ENCODE peak calls at places on chromosome 6, in five cellular contexts. F, X, V, J and G are unnamed samples.
A peak's percentile ranks its signal among the peaks of the same experiment; 100 is the strongest.

GRCh38 chr6:12208190-12208589 is 82.0 kb upstream of the EDN1 start:
- DNase-seq in X (no peak), F (no peak), V (no peak), J (no peak), G (no peak)

GRCh38 chr6:75605635-75606034 is 4.0 kb downstream of the SENP6 start:
- DNase-seq in J (no peak), V (no peak), X (no peak), F (no peak), G (no peak)

GRCh38 chr6:92701425-92702096 is 717.8 kb downstream of the EPHA7 start:
- DNase-seq in F (no peak), V (no peak), J (no peak), X (no peak), G (no peak)

GRCh38 chr6:4891171-4891570 is 112.7 kb downstream of the RPP40 start:
- DNase-seq in X (no peak), J (no peak), V (no peak), F (no peak), G (no peak)

GRCh38 chr6:169779896-169780295 is 28.5 kb downstream of the ERMARD start:
- DNase-seq in J (no peak), F (no peak), V (no peak), X (no peak), G (no peak)

GRCh38 chr6:13400772-13401171 is 72.4 kb upstream of the TBC1D7 start:
- DNase-seq in J (no peak), X (no peak), V (no peak), F (no peak), G (no peak)

GRCh38 chr6:41504526-41505021 is 41.6 kb upstream of the FOXP4 start:
- DNase-seq in F (peak; percentile 42), X (no peak), V (no peak), J (no peak), G (no peak)

GRCh38 chr6:111586554-111586953 is 19.1 kb downstream of the TRAF3IP2 start:
- DNase-seq in J (no peak), F (no peak), V (no peak), X (no peak), G (no peak)

GRCh38 chr6:84671188-84671587 is 93.2 kb downstream of the TBX18 start:
- DNase-seq in V (no peak), F (no peak), X (no peak), J (no peak), G (no peak)

GRCh38 chr6:115796061-115796460 is 264.6 kb downstream of the FRK start:
- DNase-seq in J (no peak), X (no peak), V (no peak), F (no peak), G (no peak)

GRCh38 chr6:166313255-166314070 is 5.3 kb upstream of the PRR18 start:
- DNase-seq in F (peak; percentile 58), J (peak; percentile 57), V (peak; percentile 13), X (peak; percentile 41), G (no peak)

GRCh38 chr6:133184798-133185380 is 56.3 kb upstream of the EYA4 start:
- DNase-seq in V (no peak), J (no peak), X (no peak), F (peak; percentile 77), G (no peak)

GRCh38 chr6:141110486-141110885 is 1022.2 kb upstream of the GJE1 start:
- DNase-seq in X (no peak), J (no peak), F (no peak), V (peak; percentile 50), G (no peak)

GRCh38 chr6:132300323-132300949 is 100.8 kb downstream of the MOXD1 start:
- DNase-seq in J (peak; percentile 23), X (peak; percentile 37), V (peak; percentile 54), F (peak; percentile 77), G (no peak)

GRCh38 chr6:116763871-116764270 is 1.6 kb downstream of the FAM162B start:
- DNase-seq in J (no peak), F (peak; percentile 42), X (no peak), V (peak; percentile 56), G (no peak)

GRCh38 chr6:17098538-17098937 is 3.3 kb upstream of the STMND1 start:
- DNase-seq in F (peak; percentile 17), X (no peak), J (no peak), V (peak; percentile 35), G (no peak)

GRCh38 chr6:127376685-127377084 is 33.3 kb upstream of the ECHDC1 start:
- DNase-seq in V (no peak), F (peak; percentile 20), J (no peak), X (no peak), G (no peak)

GRCh38 chr6:4780360-4780812 is 4.2 kb downstream of the CDYL start:
- DNase-seq in F (peak; percentile 43), J (no peak), X (no peak), V (peak; percentile 29), G (no peak)

GRCh38 chr6:143074670-143075318 is 14.1 kb downstream of the AIG1 start:
- DNase-seq in X (no peak), F (no peak), V (no peak), J (no peak), G (no peak)

GRCh38 chr6:166997768-166998255 is 1.4 kb upstream of the CEP43 start:
- DNase-seq in F (peak; percentile 65), X (peak; percentile 83), J (peak; percentile 48), V (peak; percentile 76), G (peak; percentile 29)

GRCh38 chr6:136520520-136520919 is 29.7 kb downstream of the MAP7 start:
- DNase-seq in X (no peak), F (no peak), V (no peak), J (no peak), G (no peak)

GRCh38 chr6:116557863-116558262 is 4.3 kb downstream of the CALHM4 start:
- DNase-seq in X (peak; percentile 22), F (peak; percentile 94), V (peak; percentile 94), J (no peak), G (no peak)

GRCh38 chr6:43964659-43965570 is 162.3 kb downstream of the MRPL14 start:
- DNase-seq in X (no peak), V (no peak), J (no peak), F (no peak), G (no peak)

GRCh38 chr6:155517282-155517681 is 61.6 kb upstream of the NOX3 start:
- DNase-seq in X (no peak), J (no peak), F (no peak), V (no peak), G (no peak)

GRCh38 chr6:4402477-4402976 is 267.2 kb upstream of the ECI2 start:
- DNase-seq in V (peak; percentile 78), J (no peak), X (peak; percentile 10), F (peak; percentile 87), G (no peak)

GRCh38 chr6:42696526-42697267 is 25.7 kb downstream of the PRPH2 start:
- DNase-seq in J (no peak), V (peak; percentile 67), F (peak; percentile 72), X (no peak), G (no peak)

GRCh38 chr6:42702200-42702599 is 20.2 kb downstream of the PRPH2 start:
- DNase-seq in J (no peak), X (peak; percentile 27), V (peak; percentile 71), F (peak; percentile 32), G (no peak)

GRCh38 chr6:42694586-42694985 is 27.8 kb downstream of the PRPH2 start:
- DNase-seq in F (peak; percentile 52), X (no peak), V (peak; percentile 81), J (no peak), G (no peak)

GRCh38 chr6:42697268-42697655 is 25.1 kb downstream of the PRPH2 start:
- DNase-seq in J (no peak), X (no peak), V (no peak), F (no peak), G (no peak)

GRCh38 chr6:42698217-42698616 is 24.2 kb downstream of the PRPH2 start:
- DNase-seq in X (no peak), V (no peak), F (no peak), J (no peak), G (no peak)
- TF ChIP-seq CTCF in X (no peak), V (no peak), F (no peak), J (no peak), G (no peak)

GRCh38 chr6:109441069-109441816 is 719 bp downstream of the SMPD2 start:
- DNase-seq in J (peak; percentile 26), X (peak; percentile 40), V (no peak), F (peak; percentile 41), G (no peak)
- TF ChIP-seq CTCF in J (peak; percentile 33), X (peak; percentile 49), V (no peak), F (peak; percentile 11), G (no peak)

GRCh38 chr6:117911660-117912059 is 4.6 kb downstream of the SLC35F1 start:
- DNase-seq in V (no peak), J (no peak), X (no peak), F (no peak), G (no peak)

GRCh38 chr6:117908246-117909107 is 1.4 kb downstream of the SLC35F1 start:
- DNase-seq in J (peak; percentile 48), F (no peak), X (no peak), V (no peak), G (no peak)

GRCh38 chr6:117909638-117910037 is 2.6 kb downstream of the SLC35F1 start:
- DNase-seq in J (no peak), F (no peak), V (no peak), X (no peak), G (no peak)

GRCh38 chr6:117911150-117911549 is 4.1 kb downstream of the SLC35F1 start:
- DNase-seq in V (no peak), X (no peak), J (no peak), F (no peak), G (no peak)

DNA sequence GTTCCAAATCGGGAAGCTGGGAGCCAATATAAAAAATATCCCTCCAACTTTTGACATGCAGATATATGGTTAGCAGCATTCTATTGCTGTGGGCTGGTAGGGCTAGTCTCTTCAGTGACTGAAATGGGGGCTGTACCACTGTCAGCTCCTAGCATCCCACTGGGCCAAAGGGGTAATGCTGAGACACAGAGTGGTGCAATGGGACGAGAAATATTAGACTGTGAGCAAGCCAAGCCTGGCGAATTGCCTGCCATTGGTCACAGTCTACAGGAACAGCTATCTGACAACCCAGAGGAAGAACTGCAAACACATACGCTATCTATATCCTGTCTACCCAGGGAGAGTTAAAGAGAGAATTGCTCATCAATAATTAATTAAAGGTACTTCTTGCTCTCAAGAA is 3.5 kb downstream of the SLC35F1 start:
- DNase-seq in X (no peak), F (no peak), J (no peak), V (no peak), G (no peak)
- TF ChIP-seq CTCF in X (no peak), F (no peak), J (no peak), V (no peak), G (no peak)

GRCh38 chr6:157942351-157942750 is 39.3 kb upstream of the SYNJ2 start:
- DNase-seq in V (no peak), X (no peak), J (no peak), F (no peak), G (no peak)

GRCh38 chr6:157943964-157944283 is 37.7 kb upstream of the SYNJ2 start:
- DNase-seq in X (no peak), F (no peak), J (no peak), V (no peak), G (no peak)

GRCh38 chr6:157944983-157945931 is 36.4 kb upstream of the SYNJ2 start:
- DNase-seq in F (peak; percentile 70), X (no peak), J (no peak), V (no peak), G (no peak)

GRCh38 chr6:157941101-157941863 is 40.4 kb upstream of the SYNJ2 start:
- DNase-seq in F (no peak), X (no peak), J (no peak), V (no peak), G (no peak)

GRCh38 chr6:157943249-157943963 is 38.3 kb upstream of the SYNJ2 start:
- DNase-seq in F (no peak), X (no peak), J (no peak), V (no peak), G (no peak)
- TF ChIP-seq CTCF in F (no peak), X (no peak), J (no peak), V (no peak), G (no peak)